ENCODE peak calls at places on chromosomes 3 and 15, in five cellular contexts. One of them, this sample, is unnamed.

GRCh38 chr3:138461696-138462295 is 27.4 kb downstream of the ESYT3 start:
- DNase-seq in GM23338: no peak
- DNase-seq in A549: no peak
- DNase-seq in HepG2: no peak
- DNase-seq in HL-60: no peak
- DNase-seq in this sample: no peak

GRCh38 chr3:41073190-41073589 is 126.1 kb upstream of the CTNNB1 start:
- DNase-seq in GM23338: no peak
- DNase-seq in A549: no peak
- DNase-seq in HepG2: no peak
- DNase-seq in HL-60: no peak
- DNase-seq in this sample: no peak

GRCh38 chr15:66253296-66253642 is 281 bp downstream of the MEGF11 start:
- DNase-seq in GM23338: no peak
- DNase-seq in A549: no peak
- DNase-seq in HepG2: no peak
- DNase-seq in HL-60: no peak
- DNase-seq in this sample: no peak

GRCh38 chr3:139772539-139773500 is 95.0 kb upstream of the NMNAT3 start:
- DNase-seq in GM23338: no peak
- DNase-seq in A549: no peak
- DNase-seq in HepG2: no peak
- DNase-seq in HL-60: no peak
- DNase-seq in this sample: no peak

GRCh38 chr3:65006300-65006739 is 318.5 kb upstream of the ADAMTS9 start:
- DNase-seq in GM23338: no peak
- DNase-seq in A549: no peak
- DNase-seq in HepG2: no peak
- DNase-seq in HL-60: no peak
- DNase-seq in this sample: no peak

GRCh38 chr3:158313344-158313927 is 203.5 kb downstream of the RSRC1 start:
- DNase-seq in GM23338: peak
- DNase-seq in A549: peak
- DNase-seq in HepG2: peak
- DNase-seq in HL-60: peak
- DNase-seq in this sample: peak

GRCh38 chr3:131806736-131807135 is 228.1 kb downstream of the CPNE4 start:
- DNase-seq in GM23338: no peak
- DNase-seq in A549: no peak
- DNase-seq in HepG2: no peak
- DNase-seq in HL-60: no peak
- DNase-seq in this sample: no peak

GRCh38 chr3:128489860-128490649 is 2.9 kb downstream of the GATA2 start:
- DNase-seq in GM23338: peak
- DNase-seq in A549: no peak
- DNase-seq in HepG2: peak
- DNase-seq in HL-60: peak
- DNase-seq in this sample: no peak

GRCh38 chr3:25021816-25022215 is 406.2 kb upstream of the RARB start:
- DNase-seq in GM23338: peak
- DNase-seq in A549: peak
- DNase-seq in HepG2: peak
- DNase-seq in HL-60: no peak
- DNase-seq in this sample: no peak

GRCh38 chr3:161171113-161171512 is 50.0 kb upstream of the NMD3 start:
- DNase-seq in GM23338: no peak
- DNase-seq in A549: peak
- DNase-seq in HepG2: no peak
- DNase-seq in HL-60: no peak
- DNase-seq in this sample: no peak

GRCh38 chr15:26842391-26842790 is 24.5 kb upstream of the GABRA5 start:
- DNase-seq in GM23338: peak
- DNase-seq in A549: no peak
- DNase-seq in HepG2: no peak
- DNase-seq in HL-60: no peak
- DNase-seq in this sample: no peak

GRCh38 chr3:192090586-192090985 is 629.6 kb downstream of the PYDC2 start:
- DNase-seq in GM23338: peak
- DNase-seq in A549: no peak
- DNase-seq in HepG2: peak
- DNase-seq in HL-60: no peak
- DNase-seq in this sample: no peak

GRCh38 chr3:4071481-4072184 is 231.5 kb upstream of the SETMAR start:
- DNase-seq in GM23338: peak
- DNase-seq in A549: no peak
- DNase-seq in HepG2: no peak
- DNase-seq in HL-60: no peak
- DNase-seq in this sample: no peak

GRCh38 chr3:24682141-24682547 is 187.5 kb upstream of the THRB start:
- DNase-seq in GM23338: no peak
- DNase-seq in A549: no peak
- DNase-seq in HepG2: no peak
- DNase-seq in HL-60: no peak
- DNase-seq in this sample: no peak

GRCh38 chr3:133097214-133097613 is 59.0 kb downstream of the TMEM108 start:
- DNase-seq in GM23338: no peak
- DNase-seq in A549: no peak
- DNase-seq in HepG2: no peak
- DNase-seq in HL-60: no peak
- DNase-seq in this sample: no peak

DNA sequence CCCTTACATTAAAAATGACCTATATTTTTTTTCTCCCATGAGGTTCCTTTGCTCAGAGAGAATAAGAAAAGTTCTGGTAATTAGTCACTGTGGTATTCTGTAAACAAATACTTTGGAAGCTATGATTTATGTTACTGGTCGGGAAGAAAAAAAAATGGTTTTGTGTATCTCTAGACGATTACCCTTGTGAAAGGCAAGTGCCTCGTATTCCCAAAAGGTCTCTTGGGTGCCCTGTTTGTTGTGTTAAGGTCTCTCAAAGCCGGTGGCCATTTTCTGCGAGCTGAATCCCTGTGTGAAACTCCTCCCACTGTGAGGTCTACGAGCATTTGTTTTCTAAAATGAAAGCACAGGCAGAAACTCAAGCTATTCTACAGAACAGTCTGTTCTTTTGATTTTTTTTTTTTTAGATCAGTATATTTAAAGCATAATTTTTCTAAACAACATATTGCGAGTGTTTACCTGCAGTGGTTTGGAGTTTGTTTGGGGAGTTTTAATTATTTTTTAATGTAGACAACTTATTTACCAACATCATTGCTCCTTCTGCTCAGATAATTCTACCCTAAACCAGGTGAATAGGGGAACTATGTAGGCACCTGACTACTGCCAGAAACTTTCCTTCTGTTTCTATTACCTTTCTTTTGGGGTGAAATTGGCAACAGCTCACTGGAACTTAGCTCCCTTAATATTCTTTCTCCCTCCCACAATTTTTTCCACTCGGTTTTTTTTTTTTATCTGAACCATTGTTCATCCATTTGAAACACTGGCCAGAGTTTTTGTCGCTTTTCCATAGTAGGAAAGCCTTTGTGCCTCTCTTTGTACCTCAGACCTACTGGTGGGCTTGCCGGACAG is 44.0 kb downstream of the ZBTB38 start:
- DNase-seq in GM23338: peak
- DNase-seq in A549: peak
- DNase-seq in HepG2: peak
- DNase-seq in HL-60: no peak
- DNase-seq in this sample: no peak
- H3K27ac ChIP-seq in GM23338: no peak
- H3K27ac ChIP-seq in A549: peak
- H3K27ac ChIP-seq in HepG2: peak
- H3K27ac ChIP-seq in HL-60: no peak
- H3K27ac ChIP-seq in this sample: peak

DNA sequence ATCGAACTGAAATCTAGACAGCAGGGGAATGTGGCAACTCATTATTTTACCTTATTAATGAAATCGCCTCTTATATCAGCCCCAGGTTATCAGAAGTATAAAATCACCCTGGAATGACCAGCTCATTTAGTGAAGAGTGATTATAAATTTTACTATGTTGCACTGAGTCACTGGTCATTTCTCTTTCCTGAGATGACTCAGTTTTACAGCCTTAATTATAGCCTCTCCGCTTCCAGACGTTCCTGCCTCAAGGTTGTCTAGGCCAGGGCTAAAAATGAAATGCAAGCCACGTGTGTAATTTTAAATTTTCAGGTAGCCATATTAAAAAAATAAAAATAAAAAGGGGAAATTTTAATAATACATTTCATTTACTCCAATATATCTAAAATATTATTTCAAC is 33.3 kb downstream of the DET1 start:
- DNase-seq in GM23338: no peak
- DNase-seq in A549: no peak
- DNase-seq in HepG2: no peak
- DNase-seq in HL-60: no peak
- DNase-seq in this sample: no peak
- TF ChIP-seq REST in GM23338: no peak
- TF ChIP-seq REST in A549: no peak
- TF ChIP-seq REST in HepG2: no peak
- TF ChIP-seq REST in HL-60: no peak
- TF ChIP-seq REST in this sample: no peak

GRCh38 chr3:15386352-15386751 is 41.0 kb downstream of the METTL6 start:
- DNase-seq in GM23338: no peak
- DNase-seq in A549: no peak
- DNase-seq in HepG2: no peak
- DNase-seq in HL-60: no peak
- DNase-seq in this sample: no peak

GRCh38 chr3:15387171-15387581 is 40.2 kb downstream of the METTL6 start:
- DNase-seq in GM23338: no peak
- DNase-seq in A549: no peak
- DNase-seq in HepG2: no peak
- DNase-seq in HL-60: no peak
- DNase-seq in this sample: no peak

GRCh38 chr3:15387735-15388134 is 39.6 kb downstream of the METTL6 start:
- DNase-seq in GM23338: no peak
- DNase-seq in A549: no peak
- DNase-seq in HepG2: no peak
- DNase-seq in HL-60: no peak
- DNase-seq in this sample: no peak

GRCh38 chr3:15390460-15390859 is 36.9 kb downstream of the METTL6 start:
- DNase-seq in GM23338: no peak
- DNase-seq in A549: no peak
- DNase-seq in HepG2: no peak
- DNase-seq in HL-60: no peak
- DNase-seq in this sample: no peak

GRCh38 chr3:15391007-15391406 is 36.3 kb downstream of the METTL6 start:
- DNase-seq in GM23338: no peak
- DNase-seq in A549: no peak
- DNase-seq in HepG2: no peak
- DNase-seq in HL-60: no peak
- DNase-seq in this sample: no peak
- H3K27ac ChIP-seq in GM23338: no peak
- H3K27ac ChIP-seq in A549: no peak
- H3K27ac ChIP-seq in HepG2: no peak
- H3K27ac ChIP-seq in HL-60: no peak
- H3K27ac ChIP-seq in this sample: no peak

GRCh38 chr3:150370129-150370602 is 37.9 kb upstream of the TSC22D2 start:
- DNase-seq in GM23338: peak
- DNase-seq in A549: peak
- DNase-seq in HepG2: peak
- DNase-seq in HL-60: no peak
- DNase-seq in this sample: peak
- TF ChIP-seq REST in GM23338: no peak
- TF ChIP-seq REST in A549: no peak
- TF ChIP-seq REST in HepG2: no peak
- TF ChIP-seq REST in HL-60: no peak
- TF ChIP-seq REST in this sample: no peak